ENCODE peak calls at places on chromosome 16, in ten cellular contexts. R is heart right ventricle, K is bronchial epithelial cell, T is endodermal cell, P is pancreas, G is ovary, V is mammary epithelial cell, S is heart left ventricle, C is upper lobe of left lung, X is uterus. O is an unnamed sample.

GRCh38 chr16:8493885-8494487 is 96.3 kb downstream of the TMEM114 start:
- DNase-seq in R (no peak), K (no peak), T (peak; percentile 66), P (no peak), G (no peak), V (no peak), S (no peak), C (no peak), X (no peak), O (no peak)

GRCh38 chr16:67760206-67760605 is 41.1 kb upstream of the GFOD2 start:
- DNase-seq in R (no peak), K (no peak), T (no peak), P (no peak), G (no peak), V (no peak), S (no peak), C (no peak), X (no peak), O (no peak)

GRCh38 chr16:2691491-2692248 is 9.3 kb downstream of the KCTD5 start:
- DNase-seq in R (peak; percentile 51), K (no peak), T (no peak), P (peak; percentile 47), G (no peak), V (no peak), S (no peak), C (peak; percentile 66), X (no peak), O (no peak)

GRCh38 chr16:67404740-67405226 is 11.5 kb upstream of the TPPP3 start:
- DNase-seq in R (no peak), K (peak; percentile 100), T (no peak), P (peak; percentile 79), G (no peak), V (peak; percentile 100), S (no peak), C (no peak), X (no peak), O (no peak)

GRCh38 chr16:53098526-53099317 is 43.9 kb downstream of the CHD9 start:
- DNase-seq in R (peak; percentile 83), K (peak; percentile 77), T (peak; percentile 81), P (peak; percentile 63), G (peak; percentile 88), V (peak; percentile 79), S (peak; percentile 91), C (peak; percentile 54), X (peak; percentile 93), O (peak; percentile 81)

GRCh38 chr16:50695017-50696000 is 1.9 kb downstream of the NOD2 start:
- DNase-seq in R (no peak), K (no peak), T (peak; percentile 18), P (no peak), G (no peak), V (no peak), S (no peak), C (no peak), X (no peak), O (no peak)

GRCh38 chr16:67750466-67750865 is 31.4 kb upstream of the GFOD2 start:
- DNase-seq in R (no peak), K (no peak), T (no peak), P (no peak), G (no peak), V (no peak), S (no peak), C (no peak), X (no peak), O (peak; percentile 34)

GRCh38 chr16:54980821-54981220 is 50.2 kb downstream of the IRX5 start:
- DNase-seq in R (no peak), K (no peak), T (no peak), P (no peak), G (no peak), V (no peak), S (no peak), C (no peak), X (no peak), O (no peak)

GRCh38 chr16:67170948-67171649 is 761 bp downstream of the NOL3 start:
- DNase-seq in R (no peak), K (no peak), T (peak; percentile 65), P (no peak), G (no peak), V (no peak), S (no peak), C (no peak), X (no peak), O (no peak)

GRCh38 chr16:49343291-49343690 is 30.3 kb upstream of the C16orf78 start:
- DNase-seq in R (no peak), K (no peak), T (no peak), P (no peak), G (no peak), V (no peak), S (no peak), C (no peak), X (no peak), O (no peak)

GRCh38 chr16:87461466-87461975 is 31.3 kb downstream of the ZCCHC14 start:
- DNase-seq in R (peak; percentile 50), K (peak; percentile 94), T (peak; percentile 98), P (peak; percentile 96), G (peak; percentile 39), V (peak; percentile 93), S (peak; percentile 65), C (peak; percentile 80), X (peak; percentile 37), O (peak; percentile 28)

GRCh38 chr16:85395207-85395912 is 217.8 kb upstream of the GSE1 start:
- DNase-seq in R (peak; percentile 73), K (peak; percentile 96), T (no peak), P (peak; percentile 60), G (peak; percentile 83), V (peak; percentile 98), S (peak; percentile 71), C (peak; percentile 85), X (peak; percentile 90), O (no peak)

GRCh38 chr16:81140930-81141780 is 45.0 kb upstream of the GCSH start:
- DNase-seq in R (no peak), K (no peak), T (peak; percentile 87), P (no peak), G (no peak), V (no peak), S (no peak), C (peak; percentile 71), X (no peak), O (no peak)

GRCh38 chr16:23635958-23636357 is 5.2 kb downstream of the PALB2 start:
- DNase-seq in R (no peak), K (no peak), T (no peak), P (no peak), G (no peak), V (no peak), S (no peak), C (no peak), X (no peak), O (no peak)

GRCh38 chr16:23640669-23640958 is 496 bp downstream of the PALB2 start:
- DNase-seq in R (no peak), K (peak; percentile 22), T (peak; percentile 58), P (no peak), G (no peak), V (peak; percentile 32), S (no peak), C (no peak), X (no peak), O (no peak)

GRCh38 chr16:23642246-23642774 is 1.0 kb downstream of the DCTN5 start:
- DNase-seq in R (no peak), K (no peak), T (no peak), P (no peak), G (no peak), V (no peak), S (no peak), C (no peak), X (no peak), O (no peak)

DNA sequence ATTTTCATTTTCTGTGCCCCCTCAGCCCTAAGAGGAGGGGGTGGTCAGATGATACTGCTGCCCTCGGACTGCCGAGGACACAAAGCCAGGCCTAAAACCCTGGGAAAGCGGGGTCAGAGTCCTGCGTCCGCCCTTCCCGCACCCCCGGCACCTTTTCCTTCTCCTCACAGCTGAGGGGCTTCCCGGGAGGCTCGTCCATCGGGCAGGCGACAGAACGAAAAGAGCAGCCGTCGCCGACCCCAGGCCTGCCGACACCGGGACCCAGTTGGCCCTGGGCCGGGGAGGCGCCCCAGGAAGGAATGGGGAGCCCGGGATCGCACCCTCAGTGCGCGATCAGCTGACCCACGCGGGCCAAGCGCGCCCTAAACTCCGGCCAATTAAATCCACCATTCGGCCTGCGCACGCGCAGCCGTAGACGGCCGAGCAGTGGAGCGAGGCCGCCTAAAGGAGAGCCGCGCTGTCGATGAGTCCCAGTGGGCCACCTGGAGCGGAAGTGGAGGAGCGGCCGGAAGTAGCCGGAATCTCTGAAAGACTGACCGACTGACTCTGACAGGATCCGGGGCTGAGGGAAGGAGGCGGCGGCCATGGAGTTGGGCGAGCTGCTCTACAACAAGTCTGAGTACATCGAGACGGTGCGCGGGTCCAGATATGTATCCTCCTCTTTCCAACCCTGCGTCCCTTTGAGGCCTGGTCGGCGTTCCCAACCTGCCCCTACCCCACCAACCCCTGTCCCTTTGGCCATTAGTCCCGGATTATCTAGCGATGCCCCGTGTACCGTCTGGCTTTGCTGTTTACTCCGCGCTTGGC is at the start of the genes DCTN5 and PALB2:
- DNase-seq in R (peak; percentile 92), K (peak; percentile 89), T (peak; percentile 92), P (peak; percentile 89), G (peak; percentile 87), V (peak; percentile 96), S (peak; percentile 93), C (peak; percentile 96), X (peak; percentile 91), O (peak; percentile 94)
- TF ChIP-seq CTCF in R (no peak), K (no peak), T (no peak), P (no peak), G (no peak), V (no peak), S (no peak), C (no peak), X (peak; percentile 45), O (no peak)

GRCh38 chr16:10931977-10932632 is 10.2 kb downstream of the DEXI start:
- DNase-seq in R (no peak), K (no peak), T (no peak), P (no peak), G (no peak), V (no peak), S (no peak), C (no peak), X (no peak), O (no peak)
- H3K36me3 ChIP-seq in R (peaks cover 8% of the 10 kb centered on the region), K (peaks cover 18% of the 10 kb centered on the region), T (peaks cover 9% of the 10 kb centered on the region), P (no peaks in the 10 kb centered on the region), G (no peaks in the 10 kb centered on the region), V (peaks cover 6% of the 10 kb centered on the region), S (peaks cover 29% of the 10 kb centered on the region), C (peaks cover 16% of the 10 kb centered on the region), X (no peaks in the 10 kb centered on the region), O (peaks cover 19% of the 10 kb centered on the region)

DNA sequence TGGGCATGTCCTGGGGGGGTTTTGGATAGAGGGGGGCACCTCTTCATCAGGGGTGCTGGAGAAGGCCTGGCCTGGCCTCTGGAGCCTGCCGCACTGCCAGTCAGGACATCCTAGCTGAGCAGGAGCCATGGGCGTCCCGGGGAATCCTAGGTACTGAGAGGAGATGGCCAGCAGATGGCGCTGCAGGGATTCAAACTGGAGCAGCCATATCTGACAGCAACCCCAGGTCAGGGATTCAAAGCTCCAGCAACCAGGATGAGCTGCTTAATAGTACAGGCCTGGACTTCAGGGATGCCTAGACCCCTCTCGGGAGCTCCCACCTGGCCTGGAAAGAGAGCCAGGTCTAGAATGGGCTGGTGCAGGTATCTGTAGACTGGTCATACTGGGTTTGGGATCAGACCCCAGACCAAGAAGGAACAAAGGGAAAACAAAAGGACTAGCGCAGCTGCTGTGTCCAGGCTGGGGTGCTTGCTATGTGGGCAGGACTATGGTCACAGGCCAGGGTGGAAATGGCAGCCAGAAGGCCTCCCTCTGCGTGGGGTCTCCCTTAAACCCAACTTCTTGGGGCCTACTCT is 306.9 kb upstream of the RBFOX1 start:
- DNase-seq in R (peak; percentile 63), K (peak; percentile 12), T (peak; percentile 96), P (peak; percentile 26), G (peak; percentile 25), V (no peak), S (peak; percentile 31), C (peak; percentile 8), X (peak; percentile 13), O (no peak)
- TF ChIP-seq CTCF in R (peak; percentile 58), K (peak; percentile 38), T (peak; percentile 92), P (peak; percentile 22), G (no peak), V (peak; percentile 25), S (peak; percentile 44), C (no peak), X (peak; percentile 16), O (peak; percentile 43)

GRCh38 chr16:24957887-24958286 is 57.3 kb downstream of the ARHGAP17 start:
- DNase-seq in R (no peak), K (no peak), T (no peak), P (no peak), G (no peak), V (no peak), S (no peak), C (no peak), X (no peak), O (no peak)
- H3K36me3 ChIP-seq in R (peaks cover 74% of the 10 kb centered on the region), K (peaks cover 20% of the 10 kb centered on the region), T (peaks cover 81% of the 10 kb centered on the region), P (peaks cover 18% of the 10 kb centered on the region), G (no peaks in the 10 kb centered on the region), V (peaks cover 12% of the 10 kb centered on the region), S (peaks cover 100% of the 10 kb centered on the region), C (peaks cover 56% of the 10 kb centered on the region), X (no peaks in the 10 kb centered on the region), O (peaks cover 53% of the 10 kb centered on the region)